ENCODE peak calls at places on chromosomes 12 and 14, in nine cellular contexts. R is hypothalamus, C is AG20443, Z is AG09309, M is esophagus squamous epithelium, G is NCI-H1105, W is immature natural killer cell, S is ELR, Q is iPS DF 6.9. B is an unnamed sample.

GRCh38 chr12:93127107-93127560 is 198.0 kb upstream of the EEA1 start:
- DNase-seq in R (no peak), C (no peak), Z (no peak), M (no peak), G (no peak), W (no peak), S (no peak), Q (no peak), B (no peak)

GRCh38 chr14:81323621-81324400 is 76.3 kb downstream of the STON2 start:
- DNase-seq in R (no peak), C (no peak), Z (no peak), M (no peak), G (peak), W (no peak), S (peak), Q (peak), B (no peak)

GRCh38 chr14:104656014-104656714 is 33.3 kb upstream of the INF2 start:
- DNase-seq in R (no peak), C (no peak), Z (no peak), M (no peak), G (no peak), W (no peak), S (peak), Q (no peak), B (no peak)

GRCh38 chr14:93752980-93753561 is 35.2 kb downstream of the PRIMA1 start:
- DNase-seq in R (peak), C (no peak), Z (no peak), M (no peak), G (no peak), W (no peak), S (no peak), Q (no peak), B (no peak)

GRCh38 chr12:29519585-29520182 is 22.2 kb upstream of the OVCH1 start:
- DNase-seq in R (no peak), C (peak), Z (peak), M (no peak), G (peak), W (peak), S (peak), Q (peak), B (peak)

GRCh38 chr12:89470741-89471504 is 53.7 kb downstream of the GALNT4 start:
- DNase-seq in R (no peak), C (peak), Z (no peak), M (no peak), G (peak), W (peak), S (peak), Q (no peak), B (peak)

GRCh38 chr12:12714276-12715001 is 2.7 kb upstream of the CDKN1B start:
- DNase-seq in R (no peak), C (no peak), Z (no peak), M (no peak), G (peak), W (peak), S (peak), Q (no peak), B (peak)

GRCh38 chr12:1591029-1591428 is 3.4 kb downstream of the FBXL14 start:
- DNase-seq in R (no peak), C (no peak), Z (no peak), M (no peak), G (no peak), W (peak), S (peak), Q (no peak), B (peak)

GRCh38 chr12:97502600-97502999 is 40.0 kb downstream of the RMST start:
- DNase-seq in R (no peak), C (no peak), Z (no peak), M (no peak), G (no peak), W (no peak), S (no peak), Q (no peak), B (no peak)

GRCh38 chr14:54440037-54440436 is 1.1 kb downstream of the CNIH1 start:
- DNase-seq in R (no peak), C (no peak), Z (no peak), M (no peak), G (no peak), W (no peak), S (peak), Q (no peak), B (no peak)

GRCh38 chr14:54462048-54462447 is 20.9 kb upstream of the CNIH1 start:
- DNase-seq in R (no peak), C (no peak), Z (no peak), M (no peak), G (no peak), W (no peak), S (no peak), Q (no peak), B (no peak)

GRCh38 chr14:103849151-103850013 is 2.0 kb upstream of the PPP1R13B start:
- DNase-seq in R (no peak), C (no peak), Z (no peak), M (no peak), G (no peak), W (no peak), S (no peak), Q (no peak), B (no peak)

GRCh38 chr12:113340061-113340460 is 5.2 kb upstream of the SLC8B1 start:
- DNase-seq in R (no peak), C (no peak), Z (no peak), M (no peak), G (no peak), W (no peak), S (no peak), Q (no peak), B (no peak)

GRCh38 chr14:50520947-50521815 is 11.2 kb downstream of the MAP4K5 start:
- DNase-seq in R (no peak), C (peak), Z (peak), M (no peak), G (no peak), W (peak), S (peak), Q (no peak), B (no peak)

GRCh38 chr14:32940066-32940651 is 1.5 kb downstream of the NPAS3 start:
- DNase-seq in R (no peak), C (no peak), Z (no peak), M (no peak), G (peak), W (no peak), S (no peak), Q (no peak), B (no peak)

GRCh38 chr12:50107416-50108268 is 3.8 kb downstream of the GPD1 start:
- DNase-seq in R (no peak), C (no peak), Z (no peak), M (no peak), G (no peak), W (no peak), S (no peak), Q (no peak), B (no peak)

GRCh38 chr14:32593290-32593942 is 264.3 kb downstream of the AKAP6 start:
- DNase-seq in R (no peak), C (peak), Z (peak), M (no peak), G (no peak), W (no peak), S (peak), Q (no peak), B (no peak)

GRCh38 chr14:100078997-100079561 is 13.9 kb downstream of the EVL start:
- DNase-seq in R (no peak), C (peak), Z (peak), M (no peak), G (no peak), W (peak), S (peak), Q (no peak), B (peak)

GRCh38 chr14:52313903-52314481 is at the start of gene PTGER2:
- DNase-seq in R (no peak), C (peak), Z (peak), M (peak), G (peak), W (peak), S (peak), Q (peak), B (peak)

GRCh38 chr12:75892779-75893408 is 138.7 kb downstream of the PHLDA1 start:
- DNase-seq in R (no peak), C (peak), Z (peak), M (no peak), G (no peak), W (no peak), S (peak), Q (no peak), B (no peak)

GRCh38 chr12:28500373-28501024 is 310.2 kb downstream of the CCDC91 start:
- DNase-seq in R (no peak), C (no peak), Z (no peak), M (no peak), G (no peak), W (no peak), S (peak), Q (no peak), B (no peak)

GRCh38 chr12:21428241-21428640 is 9.2 kb upstream of the PYROXD1 start:
- DNase-seq in R (no peak), C (peak), Z (no peak), M (no peak), G (no peak), W (no peak), S (peak), Q (no peak), B (no peak)

GRCh38 chr12:30695327-30696102 is at the start of gene IPO8:
- DNase-seq in R (peak), C (peak), Z (peak), M (peak), G (peak), W (peak), S (peak), Q (peak), B (peak)

GRCh38 chr12:80118565-80119337 is 19.4 kb downstream of the OTOGL start:
- DNase-seq in R (no peak), C (no peak), Z (no peak), M (no peak), G (no peak), W (no peak), S (no peak), Q (no peak), B (no peak)

GRCh38 chr12:12405882-12406281 is 49.0 kb downstream of the BORCS5 start:
- DNase-seq in R (no peak), C (peak), Z (no peak), M (no peak), G (no peak), W (no peak), S (no peak), Q (no peak), B (no peak)

GRCh38 chr12:47790676-47791350 is 17.8 kb downstream of the SLC48A1 start:
- DNase-seq in R (no peak), C (no peak), Z (no peak), M (no peak), G (no peak), W (no peak), S (no peak), Q (no peak), B (no peak)

GRCh38 chr12:124395986-124396385 is 101.1 kb downstream of the RFLNA start:
- DNase-seq in R (no peak), C (peak), Z (no peak), M (no peak), G (no peak), W (no peak), S (no peak), Q (no peak), B (no peak)

B was measured in CD4-positive, alpha-beta memory T cell.